ENCODE peak calls at places on chromosomes 4 and X, in nine cellular contexts. W, U, H, Q, K, R, C, B and L are unnamed samples.

GRCh38 chr4:67988986-67989385 is 25.7 kb upstream of the TMPRSS11A start:
- DNase-seq in B (no peak), H (no peak), R (no peak), K (no peak), W (no peak), U (no peak), Q (no peak), C (no peak), L (no peak)

GRCh38 chr4:110955748-110956147 is 332.9 kb upstream of the PITX2 start:
- DNase-seq in B (no peak), W (no peak), C (no peak), Q (no peak), R (no peak), K (no peak), U (no peak), H (no peak), L (no peak)

GRCh38 chr4:155953151-155954117 is at the start of gene CTSO:
- DNase-seq in U (peak; percentile 73), Q (peak; percentile 94), B (peak; percentile 70), R (peak; percentile 69), H (peak; percentile 64), W (peak; percentile 44), K (peak; percentile 75), C (peak; percentile 48), L (peak; percentile 23)

GRCh38 chr4:27129871-27130277 is 269.2 kb downstream of the STIM2 start:
- DNase-seq in R (no peak), U (no peak), Q (no peak), C (no peak), K (no peak), H (no peak), B (no peak), W (no peak), L (no peak)

GRCh38 chr4:67879486-67879885 is 4.3 kb downstream of the TMPRSS11D start:
- DNase-seq in U (no peak), K (no peak), Q (no peak), R (no peak), C (no peak), W (no peak), B (no peak), H (no peak), L (no peak)

GRCh38 chr4:20992002-20992401 is 291.7 kb downstream of the PACRGL start:
- DNase-seq in C (no peak), H (no peak), Q (no peak), K (peak; percentile 18), W (no peak), B (no peak), U (no peak), R (no peak), L (no peak)

GRCh38 chr4:41933997-41934812 is 1.0 kb upstream of the TMEM33 start:
- DNase-seq in R (no peak), C (no peak), W (no peak), Q (no peak), K (no peak), U (no peak), B (no peak), H (no peak), L (no peak)

GRCh38 chr4:87835192-87835591 is 2.4 kb downstream of the MEPE start:
- DNase-seq in U (no peak), B (no peak), H (no peak), K (no peak), Q (no peak), R (no peak), C (no peak), W (no peak), L (no peak)

GRCh38 chr4:53490965-53491622 is 100.2 kb downstream of the LNX1 start:
- DNase-seq in R (no peak), W (peak; percentile 46), K (peak; percentile 30), B (peak; percentile 48), H (peak; percentile 28), Q (no peak), U (no peak), C (no peak), L (no peak)

GRCh38 chrX:81202413-81202794 is 502 bp downstream of the SH3BGRL start:
- DNase-seq in B (no peak), W (no peak), R (no peak), C (no peak), Q (no peak), U (no peak), H (no peak), K (no peak), L (no peak)

GRCh38 chr4:89254847-89255246 is 52.8 kb downstream of the GPRIN3 start:
- DNase-seq in U (no peak), B (peak; percentile 48), K (peak; percentile 40), R (no peak), C (no peak), Q (no peak), W (peak; percentile 10), H (no peak), L (no peak)

GRCh38 chr4:89259435-89260028 is 48.1 kb downstream of the GPRIN3 start:
- DNase-seq in Q (no peak), B (no peak), H (no peak), R (no peak), C (no peak), W (no peak), U (no peak), K (no peak), L (no peak)

GRCh38 chr4:89257376-89257775 is 50.2 kb downstream of the GPRIN3 start:
- DNase-seq in B (no peak), R (no peak), Q (no peak), W (no peak), K (no peak), H (no peak), U (no peak), C (no peak), L (no peak)

GRCh38 chr4:89256203-89256800 is 51.3 kb downstream of the GPRIN3 start:
- DNase-seq in Q (no peak), B (no peak), C (no peak), H (no peak), U (no peak), W (no peak), R (no peak), K (no peak), L (no peak)

DNA sequence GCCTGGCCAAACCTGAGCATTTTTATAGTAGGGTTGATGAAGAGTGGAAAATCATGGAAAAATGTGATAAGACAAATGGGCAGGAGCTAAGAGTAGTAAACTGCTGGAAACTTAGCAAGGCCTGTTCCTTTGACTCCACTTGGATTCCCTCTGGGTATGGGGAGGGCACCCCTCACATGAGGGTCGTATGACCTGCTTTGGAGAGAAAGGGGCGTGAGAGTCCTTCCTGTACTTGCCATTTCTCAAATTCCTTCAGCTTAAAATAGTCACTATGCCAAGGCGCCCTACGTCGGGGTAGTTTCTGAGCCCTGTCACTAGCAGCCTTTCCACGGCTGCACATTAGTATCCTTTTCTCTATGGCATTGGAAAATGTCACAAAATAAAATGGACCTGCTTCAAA is 49.1 kb downstream of the GPRIN3 start:
- DNase-seq in C (no peak), U (no peak), B (no peak), Q (no peak), H (no peak), R (no peak), K (no peak), W (no peak), L (no peak)
- H3K4me1 ChIP-seq in C (no peaks in the 10 kb centered on the region), U (peaks cover 5% of the 10 kb centered on the region), B (peaks cover 18% of the 10 kb centered on the region), Q (peaks cover 73% of the 10 kb centered on the region), H (no peaks in the 10 kb centered on the region), R (no peaks in the 10 kb centered on the region), K (peaks cover 7% of the 10 kb centered on the region), W (peaks cover 64% of the 10 kb centered on the region), L (no peaks in the 10 kb centered on the region)

GRCh38 chr4:44422912-44423311 is 25.7 kb downstream of the KCTD8 start:
- DNase-seq in H (no peak), Q (no peak), B (no peak), U (no peak), C (no peak), R (no peak), K (no peak), W (no peak), L (no peak)

GRCh38 chr4:44425614-44426208 is 22.9 kb downstream of the KCTD8 start:
- DNase-seq in W (no peak), Q (no peak), U (no peak), H (no peak), R (no peak), B (no peak), K (no peak), C (no peak), L (no peak)

GRCh38 chr4:44421330-44421729 is 27.3 kb downstream of the KCTD8 start:
- DNase-seq in H (no peak), W (no peak), C (no peak), U (no peak), Q (no peak), K (no peak), B (no peak), R (no peak), L (no peak)
- TF ChIP-seq POLR2A in H (no peak), W (no peak), C (no peak), U (no peak), Q (no peak), K (no peak), B (no peak), R (no peak), L (no peak)

GRCh38 chrX:10157545-10157944 is 770 bp downstream of the CLCN4 start:
- DNase-seq in B (no peak), W (no peak), C (no peak), H (no peak), K (no peak), R (no peak), Q (no peak), U (no peak), L (no peak)
- H3K27ac ChIP-seq in B (peak overlapping the region; percentile 72), W (peak overlapping the region; percentile 62), C (no peak overlapping the region), H (peak overlapping the region; percentile 82), K (peak overlapping the region; percentile 43), R (no peak overlapping the region), Q (peak overlapping the region; percentile 52), U (peak overlapping the region; percentile 81), L (no peak overlapping the region)

GRCh38 chrX:148695362-148695761 is 194.9 kb downstream of the AFF2 start:
- DNase-seq in Q (no peak), U (no peak), W (no peak), R (no peak), B (no peak), H (no peak), K (no peak), C (no peak), L (no peak)
- H3K4me1 ChIP-seq in Q (no peaks in the 10 kb centered on the region), U (no peaks in the 10 kb centered on the region), W (no peaks in the 10 kb centered on the region), R (no peaks in the 10 kb centered on the region), B (no peaks in the 10 kb centered on the region), H (no peaks in the 10 kb centered on the region), K (no peaks in the 10 kb centered on the region), C (no peaks in the 10 kb centered on the region), L (no peaks in the 10 kb centered on the region)

GRCh38 chr4:112277705-112278448 is 7.8 kb downstream of the TIFA start:
- DNase-seq in H (no peak), R (no peak), Q (no peak), U (no peak), W (no peak), C (no peak), B (no peak), K (no peak), L (no peak)

GRCh38 chr4:112277220-112277619 is 8.5 kb downstream of the TIFA start:
- DNase-seq in W (no peak), B (no peak), R (no peak), K (no peak), C (no peak), H (no peak), U (no peak), Q (no peak), L (no peak)

GRCh38 chr4:112272292-112272691 is 13.4 kb downstream of the TIFA start:
- DNase-seq in U (no peak), B (no peak), K (no peak), R (no peak), W (no peak), Q (no peak), C (no peak), H (no peak), L (no peak)

GRCh38 chr4:112276113-112276512 is 9.6 kb downstream of the TIFA start:
- DNase-seq in W (no peak), Q (no peak), C (no peak), B (no peak), U (no peak), R (no peak), H (no peak), K (no peak), L (no peak)

GRCh38 chr4:112274959-112275358 is 10.7 kb downstream of the TIFA start:
- DNase-seq in R (no peak), Q (no peak), U (no peak), H (no peak), B (no peak), K (no peak), W (no peak), C (no peak), L (no peak)
- TF ChIP-seq POLR2A in R (no peak), Q (no peak), U (no peak), H (no peak), B (no peak), K (no peak), W (no peak), C (no peak), L (no peak)